ENCODE peak calls at places on chromosomes 7 and 10, in six cellular contexts. T is G401, J is progenitor cell of endocrine pancreas, I is NCI-H226, S is BJ, C is dermis microvascular lymphatic vessel endothelial cell. Z is an unnamed sample.

GRCh38 chr10:86365346-86366032 is 1.1 kb downstream of the GRID1 start:
- DNase-seq in J (no peak), I (no peak), S (no peak), C (no peak), T (no peak), Z (no peak)

GRCh38 chr7:106957766-106958165 is 86.7 kb upstream of the PRKAR2B start:
- DNase-seq in T (no peak), S (no peak), I (peak; percentile 45), J (no peak), C (no peak), Z (peak; percentile 29)

GRCh38 chr7:23615331-23615730 is 18.1 kb downstream of the CCDC126 start:
- DNase-seq in T (no peak), C (no peak), J (no peak), S (no peak), I (no peak), Z (no peak)

GRCh38 chr7:13017881-13018280 is 330.4 kb downstream of the ARL4A start:
- DNase-seq in I (no peak), C (no peak), T (no peak), S (no peak), J (no peak), Z (no peak)

GRCh38 chr7:157760004-157760730 is 423.4 kb downstream of the DNAJB6 start:
- DNase-seq in I (no peak), C (no peak), S (no peak), J (no peak), T (no peak), Z (no peak)

GRCh38 chr7:28529755-28530154 is 117.4 kb downstream of the CREB5 start:
- DNase-seq in J (no peak), T (no peak), C (no peak), S (no peak), I (no peak), Z (no peak)

GRCh38 chr10:128124813-128125403 is 1.3 kb downstream of the MKI67 start:
- DNase-seq in I (no peak), J (no peak), S (no peak), C (peak; percentile 2), T (no peak), Z (no peak)

GRCh38 chr10:66555061-66555460 is 370.8 kb upstream of the LRRTM3 start:
- DNase-seq in S (no peak), T (no peak), J (no peak), C (no peak), I (peak; percentile 3), Z (no peak)

GRCh38 chr10:23338155-23338828 is 6.3 kb downstream of the C10orf67 start:
- DNase-seq in C (no peak), S (no peak), I (peak; percentile 85), J (no peak), T (no peak), Z (no peak)

GRCh38 chr10:120426306-120426705 is 30.7 kb upstream of the PLPP4 start:
- DNase-seq in C (no peak), J (no peak), I (peak; percentile 35), T (no peak), S (no peak), Z (no peak)

GRCh38 chr10:24824124-24824523 is 100.4 kb upstream of the ARHGAP21 start:
- DNase-seq in C (no peak), S (no peak), T (no peak), J (no peak), I (no peak), Z (no peak)

GRCh38 chr10:72248477-72249151 is 25.1 kb upstream of the DDIT4 start:
- DNase-seq in T (peak; percentile 96), C (peak; percentile 100), S (no peak), J (no peak), I (no peak), Z (peak; percentile 76)

GRCh38 chr10:10818082-10818481 is 199.6 kb upstream of the CELF2 start:
- DNase-seq in S (peak; percentile 66), J (no peak), C (no peak), I (no peak), T (no peak), Z (peak; percentile 28)

GRCh38 chr10:14617850-14618249 is 156.8 kb downstream of the FAM107B start:
- DNase-seq in S (no peak), T (no peak), C (no peak), J (no peak), I (peak; percentile 27), Z (no peak)

GRCh38 chr10:92873029-92873428 is 24.7 kb downstream of the EXOC6 start:
- DNase-seq in J (no peak), T (no peak), I (no peak), S (no peak), C (peak; percentile 83), Z (no peak)

GRCh38 chr7:47253650-47254080 is 328.2 kb downstream of the TNS3 start:
- DNase-seq in C (peak; percentile 20), S (no peak), T (peak; percentile 66), I (peak; percentile 59), J (no peak), Z (no peak)